ENCODE peak calls at places on chromosome 7, in seven cellular contexts. One of them, this sample, is unnamed.

GRCh38 chr7:23105086-23105643 is 420 bp upstream of the KLHL7 start:
- DNase-seq in brain microvascular endothelial cell: no peak
- DNase-seq in D341Med: peak
- DNase-seq in NCI-H1105: no peak
- DNase-seq in epithelial cell of esophagus: no peak
- DNase-seq in caudate nucleus: no peak
- DNase-seq in left ventricle myocardium inferior: no peak
- DNase-seq in this sample: no peak

GRCh38 chr7:37920619-37921339 is at the start of gene EPDR1:
- DNase-seq in brain microvascular endothelial cell: peak
- DNase-seq in D341Med: peak
- DNase-seq in NCI-H1105: peak
- DNase-seq in epithelial cell of esophagus: peak
- DNase-seq in caudate nucleus: peak
- DNase-seq in left ventricle myocardium inferior: peak
- DNase-seq in this sample: peak

GRCh38 chr7:140915948-140916555 is 8.7 kb downstream of the BRAF start:
- DNase-seq in brain microvascular endothelial cell: no peak
- DNase-seq in D341Med: no peak
- DNase-seq in NCI-H1105: no peak
- DNase-seq in epithelial cell of esophagus: no peak
- DNase-seq in caudate nucleus: no peak
- DNase-seq in left ventricle myocardium inferior: no peak
- DNase-seq in this sample: no peak

GRCh38 chr7:149431486-149432120 is 29.3 kb downstream of the ZNF777 start:
- DNase-seq in brain microvascular endothelial cell: no peak
- DNase-seq in D341Med: no peak
- DNase-seq in NCI-H1105: no peak
- DNase-seq in epithelial cell of esophagus: no peak
- DNase-seq in caudate nucleus: no peak
- DNase-seq in left ventricle myocardium inferior: no peak
- DNase-seq in this sample: no peak

GRCh38 chr7:73892003-73892975 is 31.3 kb downstream of the TMEM270 start:
- DNase-seq in brain microvascular endothelial cell: peak
- DNase-seq in D341Med: no peak
- DNase-seq in NCI-H1105: no peak
- DNase-seq in epithelial cell of esophagus: peak
- DNase-seq in caudate nucleus: no peak
- DNase-seq in left ventricle myocardium inferior: peak
- DNase-seq in this sample: no peak

GRCh38 chr7:139731802-139732470 is 45.9 kb downstream of the HIPK2 start:
- DNase-seq in brain microvascular endothelial cell: peak
- DNase-seq in D341Med: no peak
- DNase-seq in NCI-H1105: no peak
- DNase-seq in epithelial cell of esophagus: peak
- DNase-seq in caudate nucleus: peak
- DNase-seq in left ventricle myocardium inferior: peak
- DNase-seq in this sample: no peak

GRCh38 chr7:101625076-101625914 is 3.8 kb downstream of the MYL10 start:
- DNase-seq in brain microvascular endothelial cell: peak
- DNase-seq in D341Med: no peak
- DNase-seq in NCI-H1105: no peak
- DNase-seq in epithelial cell of esophagus: no peak
- DNase-seq in caudate nucleus: no peak
- DNase-seq in left ventricle myocardium inferior: no peak
- DNase-seq in this sample: no peak

GRCh38 chr7:35454575-35455385 is 200.9 kb upstream of the TBX20 start:
- DNase-seq in brain microvascular endothelial cell: no peak
- DNase-seq in D341Med: peak
- DNase-seq in NCI-H1105: no peak
- DNase-seq in epithelial cell of esophagus: no peak
- DNase-seq in caudate nucleus: no peak
- DNase-seq in left ventricle myocardium inferior: no peak
- DNase-seq in this sample: no peak

GRCh38 chr7:149771199-149771636 is 2.2 kb downstream of the ZNF467 start:
- DNase-seq in brain microvascular endothelial cell: no peak
- DNase-seq in D341Med: no peak
- DNase-seq in NCI-H1105: no peak
- DNase-seq in epithelial cell of esophagus: no peak
- DNase-seq in caudate nucleus: no peak
- DNase-seq in left ventricle myocardium inferior: peak
- DNase-seq in this sample: no peak

GRCh38 chr7:151076863-151077704 is 3.5 kb downstream of the FASTK start:
- DNase-seq in brain microvascular endothelial cell: no peak
- DNase-seq in D341Med: peak
- DNase-seq in NCI-H1105: no peak
- DNase-seq in epithelial cell of esophagus: peak
- DNase-seq in caudate nucleus: no peak
- DNase-seq in left ventricle myocardium inferior: no peak
- DNase-seq in this sample: no peak

GRCh38 chr7:36128448-36129047 is 24.5 kb upstream of the EEPD1 start:
- DNase-seq in brain microvascular endothelial cell: peak
- DNase-seq in D341Med: peak
- DNase-seq in NCI-H1105: peak
- DNase-seq in epithelial cell of esophagus: peak
- DNase-seq in caudate nucleus: no peak
- DNase-seq in left ventricle myocardium inferior: peak
- DNase-seq in this sample: no peak

GRCh38 chr7:81399461-81399860 is 370.4 kb downstream of the HGF start:
- DNase-seq in brain microvascular endothelial cell: no peak
- DNase-seq in D341Med: no peak
- DNase-seq in NCI-H1105: no peak
- DNase-seq in epithelial cell of esophagus: no peak
- DNase-seq in caudate nucleus: no peak
- DNase-seq in left ventricle myocardium inferior: no peak
- DNase-seq in this sample: no peak

GRCh38 chr7:92641921-92642511 is 51.8 kb upstream of the FAM133B start:
- DNase-seq in brain microvascular endothelial cell: peak
- DNase-seq in D341Med: no peak
- DNase-seq in NCI-H1105: no peak
- DNase-seq in epithelial cell of esophagus: peak
- DNase-seq in caudate nucleus: no peak
- DNase-seq in left ventricle myocardium inferior: no peak
- DNase-seq in this sample: no peak

GRCh38 chr7:24725554-24726260 is 31.6 kb downstream of the GSDME start:
- DNase-seq in brain microvascular endothelial cell: no peak
- DNase-seq in D341Med: no peak
- DNase-seq in NCI-H1105: no peak
- DNase-seq in epithelial cell of esophagus: no peak
- DNase-seq in caudate nucleus: no peak
- DNase-seq in left ventricle myocardium inferior: peak
- DNase-seq in this sample: no peak

GRCh38 chr7:149772821-149773425 is 465 bp downstream of the ZNF467 start:
- DNase-seq in brain microvascular endothelial cell: no peak
- DNase-seq in D341Med: no peak
- DNase-seq in NCI-H1105: peak
- DNase-seq in epithelial cell of esophagus: peak
- DNase-seq in caudate nucleus: no peak
- DNase-seq in left ventricle myocardium inferior: no peak
- DNase-seq in this sample: peak

GRCh38 chr7:111018447-111018846 is 72.5 kb upstream of the LRRN3 start:
- DNase-seq in brain microvascular endothelial cell: no peak
- DNase-seq in D341Med: no peak
- DNase-seq in NCI-H1105: no peak
- DNase-seq in epithelial cell of esophagus: no peak
- DNase-seq in caudate nucleus: no peak
- DNase-seq in left ventricle myocardium inferior: no peak
- DNase-seq in this sample: no peak

GRCh38 chr7:80379034-80379433 is 132.8 kb downstream of the GNAT3 start:
- DNase-seq in brain microvascular endothelial cell: no peak
- DNase-seq in D341Med: no peak
- DNase-seq in NCI-H1105: no peak
- DNase-seq in epithelial cell of esophagus: peak
- DNase-seq in caudate nucleus: no peak
- DNase-seq in left ventricle myocardium inferior: no peak
- DNase-seq in this sample: no peak

GRCh38 chr7:159013825-159014289 is 130.8 kb downstream of the VIPR2 start:
- DNase-seq in brain microvascular endothelial cell: no peak
- DNase-seq in D341Med: no peak
- DNase-seq in NCI-H1105: no peak
- DNase-seq in epithelial cell of esophagus: no peak
- DNase-seq in caudate nucleus: no peak
- DNase-seq in left ventricle myocardium inferior: no peak
- DNase-seq in this sample: no peak

GRCh38 chr7:106775552-106775936 is 89.5 kb upstream of the PIK3CG start:
- DNase-seq in brain microvascular endothelial cell: peak
- DNase-seq in D341Med: no peak
- DNase-seq in NCI-H1105: no peak
- DNase-seq in epithelial cell of esophagus: peak
- DNase-seq in caudate nucleus: no peak
- DNase-seq in left ventricle myocardium inferior: no peak
- DNase-seq in this sample: no peak

GRCh38 chr7:2545746-2546425 is 9.4 kb downstream of the BRAT1 start:
- DNase-seq in brain microvascular endothelial cell: no peak
- DNase-seq in D341Med: no peak
- DNase-seq in NCI-H1105: no peak
- DNase-seq in epithelial cell of esophagus: no peak
- DNase-seq in caudate nucleus: no peak
- DNase-seq in left ventricle myocardium inferior: no peak
- DNase-seq in this sample: no peak